ENCODE peak calls at places on chromosomes 4 and X, in eight cellular contexts. C is posterior cingulate gyrus; G is esophagus squamous epithelium; Q is Right ventricle myocardium superior; P is fibroblast of mammary gland; O is hippocampal formation; K is stimulated activated CD8-positive, alpha-beta memory T cell treated with anti-CD3 and anti-CD28 coated beads, Interleukin-12 subunit alpha, Interleukin-12 subunit beta, amount 100 ng/mL, for 1 hour; Y is ureter. D is an unnamed sample.

GRCh38 chr4:107130157-107130556 is 94.0 kb upstream of the DKK2 start:
- DNase-seq in Q (no peak), C (no peak), P (peak), O (no peak), K (no peak), Y (no peak), G (no peak), D (no peak)

GRCh38 chrX:39822133-39822748 is 275.5 kb downstream of the BCOR start:
- DNase-seq in G (no peak), Q (no peak), K (no peak), P (no peak), O (no peak), Y (no peak), C (no peak), D (no peak)

GRCh38 chrX:11386001-11386523 is 92.8 kb downstream of the AMELX start:
- DNase-seq in Y (no peak), G (no peak), O (no peak), P (peak), C (no peak), K (no peak), Q (peak), D (no peak)

GRCh38 chrX:78182881-78183280 is 43.4 kb upstream of the TAF9B start:
- DNase-seq in G (no peak), Y (no peak), P (no peak), Q (no peak), O (no peak), C (no peak), K (no peak), D (no peak)

GRCh38 chrX:41333744-41333993 is 293 bp upstream of the DDX3X start:
- DNase-seq in C (no peak), P (peak), Y (no peak), K (no peak), O (no peak), Q (no peak), G (no peak), D (no peak)

GRCh38 chrX:19122641-19123009 is 357 bp upstream of the ADGRG2 start:
- DNase-seq in Q (no peak), C (no peak), K (no peak), P (no peak), O (no peak), G (no peak), Y (no peak), D (no peak)

GRCh38 chrX:13669246-13669689 is 16.3 kb downstream of the TCEANC start:
- DNase-seq in K (no peak), G (no peak), C (no peak), Q (peak), P (peak), O (no peak), Y (peak), D (no peak)

GRCh38 chr4:14064969-14065368 is 437.4 kb upstream of the BOD1L1 start:
- DNase-seq in Y (no peak), Q (no peak), O (no peak), G (no peak), K (no peak), P (no peak), C (no peak), D (no peak)